ENCODE peak calls at places on chromosome X, in six cellular contexts. C is left ventricle myocardium superior; B is mesenchymal stem cell; T is activated CD8-positive, alpha-beta memory T cell treated with anti-CD3 and anti-CD28 coated beads for 48 hours; K is EL; W is activated CD4-positive, alpha-beta T cell treated with anti-CD3 and anti-CD28 coated beads, Interleukin-2, amount 10 ng/mL, durations not matched to agents 7 days and 5 days. S is an unnamed sample.

GRCh38 chrX:42188730-42189129 is 265.4 kb upstream of the CASK start:
- DNase-seq in C (no peak), B (no peak), T (no peak), K (no peak), W (no peak), S (no peak)

GRCh38 chrX:53284684-53285447 is 3.5 kb upstream of the IQSEC2 start:
- DNase-seq in C (peak), B (peak), T (peak), K (peak), W (peak), S (no peak)

GRCh38 chrX:24619647-24620046 is 27.5 kb downstream of the PCYT1B start:
- DNase-seq in C (no peak), B (peak), T (no peak), K (peak), W (no peak), S (peak)

GRCh38 chrX:12946838-12947544 is 27.9 kb upstream of the TMSB4X start:
- DNase-seq in C (no peak), B (peak), T (no peak), K (peak), W (peak), S (peak)

GRCh38 chrX:28773807-28774206 is 186.6 kb downstream of the IL1RAPL1 start:
- DNase-seq in C (no peak), B (no peak), T (no peak), K (no peak), W (no peak), S (no peak)

GRCh38 chrX:67619253-67619652 is 75.4 kb downstream of the AR start:
- DNase-seq in C (no peak), B (peak), T (no peak), K (peak), W (no peak), S (no peak)

GRCh38 chrX:16695079-16695676 is 17.3 kb downstream of the CTPS2 start:
- DNase-seq in C (peak), B (peak), T (no peak), K (peak), W (peak), S (peak)

GRCh38 chrX:46979340-46979739 is 67.1 kb downstream of the JADE3 start:
- DNase-seq in C (no peak), B (peak), T (no peak), K (peak), W (no peak), S (no peak)

GRCh38 chrX:139286342-139286741 is 244.2 kb upstream of the F9 start:
- DNase-seq in C (no peak), B (no peak), T (no peak), K (no peak), W (no peak), S (no peak)

GRCh38 chrX:24014388-24015018 is 12.5 kb downstream of the KLHL15 start:
- DNase-seq in C (no peak), B (peak), T (no peak), K (no peak), W (peak), S (no peak)

GRCh38 chrX:47232803-47233332 is at the start of gene USP11:
- DNase-seq in C (no peak), B (peak), T (no peak), K (peak), W (peak), S (no peak)

GRCh38 chrX:41605144-41605543 is 83.6 kb upstream of the GPR34 start:
- DNase-seq in C (no peak), B (no peak), T (no peak), K (peak), W (no peak), S (no peak)

GRCh38 chrX:140766024-140766611 is 56.6 kb downstream of the LINC00632 start:
- DNase-seq in C (no peak), B (peak), T (peak), K (peak), W (peak), S (no peak)

GRCh38 chrX:1673337-1673736 is 58.5 kb downstream of the ASMT start:
- DNase-seq in C (no peak), B (no peak), T (no peak), K (peak), W (peak), S (no peak)

GRCh38 chrX:15812212-15812938 is 22.1 kb downstream of the ZRSR2 start:
- DNase-seq in C (no peak), B (no peak), T (no peak), K (no peak), W (no peak), S (no peak)

GRCh38 chrX:46543441-46543840 is 1.8 kb downstream of the ZNF674 start:
- DNase-seq in C (no peak), B (no peak), T (no peak), K (no peak), W (no peak), S (no peak)

S was measured in GOT3.